ENCODE peak calls at places on chromosome 12, in six cellular contexts. L is left ventricle myocardium inferior, T is AG09319, B is GM12865, O is H9, F is heart left ventricle. V is an unnamed sample.

GRCh38 chr12:81588609-81589008 is 170.5 kb downstream of the PPFIA2 start:
- DNase-seq in L (no peak), T (no peak), O (no peak), B (peak), F (no peak), V (no peak)

GRCh38 chr12:119115296-119115905 is 63.3 kb upstream of the HSPB8 start:
- DNase-seq in B (peak), L (no peak), T (peak), O (peak), F (no peak), V (peak)

GRCh38 chr12:95116773-95117172 is 43.4 kb upstream of the NR2C1 start:
- DNase-seq in O (peak), L (no peak), T (no peak), B (peak), F (no peak), V (peak)

GRCh38 chr12:70366581-70367267 is 634 bp downstream of the KCNMB4 start:
- DNase-seq in T (no peak), O (peak), L (peak), F (no peak), B (peak), V (peak)

GRCh38 chr12:99049774-99050173 is 404.7 kb downstream of the APAF1 start:
- DNase-seq in O (no peak), T (no peak), F (no peak), B (no peak), L (no peak), V (no peak)

GRCh38 chr12:13436696-13437391 is 240.3 kb downstream of the EMP1 start:
- DNase-seq in L (no peak), T (no peak), B (peak), O (no peak), F (no peak), V (no peak)

GRCh38 chr12:26091837-26092236 is 33.0 kb downstream of the BHLHE41 start:
- DNase-seq in T (no peak), F (no peak), O (peak), B (no peak), L (no peak), V (no peak)

GRCh38 chr12:3333991-3334391 is 157.0 kb upstream of the PRMT8 start:
- DNase-seq in L (peak), O (no peak), B (no peak), F (peak), T (no peak), V (no peak)

GRCh38 chr12:57095440-57095839 is 6.5 kb downstream of the NAB2 start:
- DNase-seq in F (no peak), T (no peak), O (no peak), L (no peak), B (no peak), V (no peak)

GRCh38 chr12:105018001-105018400 is 31.9 kb downstream of the NOPCHAP1 start:
- DNase-seq in L (no peak), B (no peak), T (no peak), O (no peak), F (no peak), V (no peak)

GRCh38 chr12:20423557-20423956 is 55.2 kb downstream of the PDE3A start:
- DNase-seq in L (no peak), F (no peak), O (peak), T (no peak), B (no peak), V (no peak)

GRCh38 chr12:11023387-11023786 is 967 bp upstream of the TAS2R19 start:
- DNase-seq in B (no peak), O (no peak), T (no peak), F (no peak), L (no peak), V (no peak)

GRCh38 chr12:10718279-10718821 is 4.8 kb downstream of the YBX3 start:
- DNase-seq in F (no peak), B (no peak), T (no peak), L (no peak), O (no peak), V (no peak)

GRCh38 chr12:25531502-25532052 is 21.5 kb downstream of the LMNTD1 start:
- DNase-seq in F (no peak), O (no peak), L (no peak), T (no peak), B (no peak), V (no peak)

GRCh38 chr12:110666892-110667291 is 22.0 kb downstream of the HVCN1 start:
- DNase-seq in B (no peak), F (no peak), L (no peak), T (no peak), O (no peak), V (no peak)

GRCh38 chr12:29316772-29317171 is 64.2 kb downstream of the ERGIC2 start:
- DNase-seq in F (peak), T (no peak), O (peak), B (no peak), L (peak), V (no peak)

GRCh38 chr12:75850751-75851462 is 180.7 kb downstream of the PHLDA1 start:
- DNase-seq in F (no peak), T (no peak), O (no peak), B (no peak), L (no peak), V (no peak)

GRCh38 chr12:60421741-60422140 is 825.9 kb downstream of the SLC16A7 start:
- DNase-seq in T (no peak), O (no peak), F (no peak), L (no peak), B (no peak), V (no peak)

GRCh38 chr12:98084950-98085349 is 430.4 kb upstream of the TMPO start:
- DNase-seq in T (no peak), O (no peak), F (no peak), L (no peak), B (no peak), V (no peak)

GRCh38 chr12:6312529-6313325 is 2.2 kb downstream of the PLEKHG6 start:
- DNase-seq in F (no peak), T (no peak), B (peak), L (no peak), O (peak), V (peak)

GRCh38 chr12:56838602-56839488 is 75.7 kb downstream of the HSD17B6 start:
- DNase-seq in B (no peak), T (no peak), L (no peak), O (no peak), F (no peak), V (no peak)

GRCh38 chr12:84912191-84913142 is at the start of gene SLC6A15:
- DNase-seq in F (no peak), B (peak), O (peak), T (peak), L (no peak), V (peak)

GRCh38 chr12:92629349-92630065 is 73.3 kb upstream of the PLEKHG7 start:
- DNase-seq in L (no peak), T (no peak), B (no peak), F (no peak), O (no peak), V (no peak)

GRCh38 chr12:10982244-10982643 is 4.5 kb downstream of the TAS2R50 start:
- DNase-seq in B (no peak), T (no peak), L (no peak), F (no peak), O (no peak), V (no peak)

GRCh38 chr12:122064780-122065588 is 13.6 kb upstream of the MLXIP start:
- DNase-seq in O (peak), B (no peak), L (peak), T (no peak), F (peak), V (no peak)

GRCh38 chr12:68771223-68771925 is 25.4 kb downstream of the SLC35E3 start:
- DNase-seq in B (no peak), F (no peak), O (no peak), T (no peak), L (no peak), V (no peak)

GRCh38 chr12:117032593-117033381 is 66.4 kb downstream of the TESC start:
- DNase-seq in F (no peak), O (no peak), T (no peak), L (no peak), B (no peak), V (no peak)

GRCh38 chr12:126704609-126705008 is 1562.4 kb upstream of the TMEM132C start:
- DNase-seq in L (no peak), T (no peak), F (no peak), B (no peak), O (no peak), V (no peak)

GRCh38 chr12:81070846-81071245 is 7.0 kb upstream of the ACSS3 start:
- DNase-seq in F (no peak), O (no peak), L (no peak), B (no peak), T (no peak), V (no peak)

GRCh38 chr12:105641742-105642141 is 311.3 kb downstream of the C12orf75 start:
- DNase-seq in O (no peak), F (peak), B (no peak), L (no peak), T (no peak), V (no peak)

GRCh38 chr12:111033281-111034147 is 113.1 kb upstream of the MYL2 start:
- DNase-seq in B (no peak), T (no peak), O (peak), L (no peak), F (no peak), V (no peak)

GRCh38 chr12:48631071-48631470 is 51.0 kb downstream of the KANSL2 start:
- DNase-seq in L (no peak), B (no peak), O (no peak), T (no peak), F (no peak), V (no peak)

GRCh38 chr12:66584673-66585072 is 94.2 kb downstream of the GRIP1 start:
- DNase-seq in L (no peak), B (no peak), F (no peak), O (no peak), T (no peak), V (no peak)

GRCh38 chr12:2294651-2295475 is 242.1 kb downstream of the CACNA1C start:
- DNase-seq in B (peak), F (peak), L (no peak), O (peak), T (peak), V (no peak)

GRCh38 chr12:103766028-103766427 is 75.0 kb downstream of the NT5DC3 start:
- DNase-seq in L (no peak), B (no peak), F (no peak), T (no peak), O (no peak), V (no peak)

DNA sequence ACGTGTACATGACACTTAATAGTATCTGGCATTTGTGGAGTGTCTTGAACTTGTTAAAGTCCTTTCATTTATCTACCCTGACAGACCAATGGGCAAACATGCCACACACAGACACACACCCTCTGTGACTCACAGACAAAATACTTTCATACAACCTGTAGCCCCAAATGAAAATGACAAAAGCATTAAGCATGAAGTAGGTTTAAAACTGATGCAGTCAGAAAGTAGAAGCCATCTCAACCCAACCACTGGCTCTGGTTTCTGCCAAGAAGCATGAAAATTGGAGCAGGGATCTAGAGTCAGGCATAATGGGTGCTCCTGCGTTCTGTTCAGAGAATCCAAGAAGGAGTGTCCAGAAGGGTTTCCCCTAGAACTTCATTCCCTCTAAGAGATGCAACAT is 23.1 kb upstream of the KRT77 start:
- DNase-seq in L (no peak), F (no peak), O (no peak), T (no peak), B (no peak), V (no peak)
- TF ChIP-seq CTCF in L (no peak), F (no peak), O (no peak), T (no peak), B (no peak), V (no peak)

DNA sequence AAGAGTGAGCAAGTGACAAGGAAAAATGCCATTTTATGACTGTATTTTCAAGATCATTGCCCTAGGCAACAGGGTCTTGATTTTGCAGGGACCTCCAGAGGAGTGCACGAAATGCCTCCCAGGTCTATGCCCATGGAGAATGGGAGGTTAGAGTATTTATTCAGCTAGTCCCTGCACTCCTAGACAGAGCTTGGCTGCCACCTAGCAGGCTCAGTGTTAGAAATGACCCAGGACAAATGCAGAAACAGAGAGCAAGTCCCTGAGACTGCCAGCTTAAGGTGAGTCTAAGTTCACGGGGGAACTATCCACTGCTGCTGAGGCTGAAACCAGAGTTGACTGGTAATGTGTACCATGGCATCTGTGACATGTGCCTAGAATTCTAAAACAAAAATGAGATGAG is 506.4 kb downstream of the MED13L start:
- DNase-seq in O (peak), B (no peak), L (no peak), T (no peak), F (no peak), V (no peak)
- TF ChIP-seq CTCF in O (peak), B (no peak), L (peak), T (peak), F (no peak), V (no peak)

GRCh38 chr12:65100140-65100539 is 21.0 kb downstream of the WIF1 start:
- DNase-seq in T (no peak), F (no peak), L (no peak), B (peak), O (no peak), V (no peak)
- TF ChIP-seq CTCF in T (no peak), F (no peak), L (no peak), B (peak), O (peak), V (no peak)

DNA sequence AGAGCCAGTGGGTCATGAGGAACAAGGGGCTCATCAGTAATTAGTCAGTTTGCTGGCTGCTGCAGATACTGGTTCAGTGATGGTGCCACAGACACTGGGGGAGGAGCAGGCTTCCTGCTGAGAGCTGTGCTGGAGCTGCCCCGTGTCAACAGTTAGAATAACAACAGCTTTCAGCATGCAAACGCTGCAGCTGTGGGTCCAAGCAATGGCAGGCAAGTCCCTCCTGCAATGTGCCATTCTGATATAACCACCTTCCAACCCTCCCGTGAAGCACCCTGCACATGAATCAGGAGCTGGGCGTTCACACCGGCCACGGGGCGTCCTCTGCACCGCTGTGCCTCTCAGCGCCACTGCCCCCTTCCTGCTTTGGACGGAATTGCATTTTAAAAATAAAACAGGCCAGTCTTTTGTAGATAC is 258.4 kb upstream of the SFSWAP start:
- DNase-seq in O (peak), T (no peak), B (peak), F (no peak), L (no peak), V (peak)
- TF ChIP-seq CTCF in O (peak), T (no peak), B (peak), F (peak), L (peak), V (peak)

GRCh38 chr12:38528527-38528926 is 212.0 kb downstream of the ALG10B start:
- DNase-seq in L (no peak), B (no peak), F (no peak), T (no peak), O (no peak), V (no peak)
- TF ChIP-seq CTCF in L (no peak), B (no peak), F (no peak), T (no peak), O (no peak), V (no peak)